ENCODE peak calls at places on chromosome 12, in six cellular contexts. G is mammary epithelial cell, C is cardiac muscle cell, Q is heart left ventricle, J is lower lobe of right lung, E is vagina. U is an unnamed sample. For H3K9me3 and H3K4me1, the result is how much of the 10 kb centered on the place peaks cover.

GRCh38 chr12:106445053-106445452 is 87.5 kb downstream of the POLR3B start:
- DNase-seq in J (no peak), Q (no peak), G (no peak), C (no peak), E (no peak), U (no peak)

GRCh38 chr12:109625131-109625559 is 51.6 kb downstream of the MVK start:
- DNase-seq in J (no peak), E (no peak), C (peak), G (peak), Q (peak), U (peak)

GRCh38 chr12:15763336-15763735 is 25.9 kb downstream of the EPS8 start:
- DNase-seq in G (no peak), J (no peak), Q (no peak), E (no peak), C (no peak), U (no peak)

GRCh38 chr12:94457331-94457730 is 2.3 kb downstream of the CEP83 start:
- DNase-seq in C (no peak), G (no peak), J (no peak), E (no peak), Q (no peak), U (no peak)

GRCh38 chr12:76236640-76237039 is 111.6 kb downstream of the BBS10 start:
- DNase-seq in C (peak), J (no peak), G (peak), E (no peak), Q (no peak), U (no peak)

GRCh38 chr12:25052191-25053020 is 103.5 kb upstream of the BCAT1 start:
- DNase-seq in C (peak), E (no peak), G (no peak), J (no peak), Q (peak), U (peak)

GRCh38 chr12:28443337-28443736 is 253.1 kb downstream of the CCDC91 start:
- DNase-seq in J (no peak), E (no peak), G (no peak), Q (no peak), C (no peak), U (no peak)

GRCh38 chr12:111645433-111645832 is 40.3 kb downstream of the BRAP start:
- DNase-seq in Q (no peak), C (no peak), E (no peak), J (peak), G (peak), U (no peak)

GRCh38 chr12:113875681-113876080 is 90.4 kb downstream of the RBM19 start:
- DNase-seq in E (no peak), J (no peak), G (no peak), Q (no peak), C (peak), U (no peak)

GRCh38 chr12:30026621-30027234 is 243.0 kb upstream of the TMTC1 start:
- DNase-seq in J (no peak), E (no peak), G (peak), Q (no peak), C (peak), U (no peak)

GRCh38 chr12:28872654-28873268 is 276.3 kb upstream of the FAR2 start:
- DNase-seq in E (no peak), G (peak), J (no peak), Q (peak), C (peak), U (peak)

GRCh38 chr12:71655907-71656306 is 7.7 kb downstream of the ZFC3H1 start:
- DNase-seq in J (no peak), Q (no peak), E (no peak), C (no peak), G (no peak), U (no peak)

GRCh38 chr12:52681551-52682380 is 1.6 kb upstream of the KRT1 start:
- DNase-seq in E (no peak), J (no peak), C (no peak), G (no peak), Q (no peak), U (no peak)

GRCh38 chr12:95215925-95216324 is 1.3 kb downstream of the FGD6 start:
- DNase-seq in Q (no peak), G (peak), E (no peak), J (no peak), C (peak), U (no peak)

GRCh38 chr12:43835656-43836454 is at the start of gene TMEM117:
- DNase-seq in G (peak), C (peak), Q (peak), J (peak), E (no peak), U (peak)

GRCh38 chr12:11652351-11653040 is 3.0 kb downstream of the ETV6 start:
- DNase-seq in G (peak), E (no peak), J (peak), Q (no peak), C (peak), U (peak)

GRCh38 chr12:79920421-79921238 is 14.3 kb downstream of the PPP1R12A start:
- DNase-seq in G (no peak), J (no peak), C (no peak), E (no peak), Q (no peak), U (no peak)

GRCh38 chr12:4899361-4899760 is 10.3 kb upstream of the KCNA1 start:
- DNase-seq in Q (no peak), J (no peak), G (no peak), E (no peak), C (no peak), U (no peak)

GRCh38 chr12:15741082-15741481 is 48.1 kb downstream of the EPS8 start:
- DNase-seq in E (no peak), Q (no peak), G (no peak), J (no peak), C (no peak), U (no peak)

GRCh38 chr12:96219700-96220206 is 25.6 kb downstream of the ELK3 start:
- DNase-seq in E (no peak), C (peak), J (peak), Q (no peak), G (peak), U (no peak)

GRCh38 chr12:131375972-131376345 is 334.9 kb upstream of the SFSWAP start:
- DNase-seq in E (no peak), J (no peak), C (no peak), G (no peak), Q (no peak), U (no peak)

GRCh38 chr12:104958009-104958945 is at the start of gene SLC41A2:
- DNase-seq in G (peak), E (no peak), C (peak), J (peak), Q (peak), U (peak)

GRCh38 chr12:130280226-130280625 is 57.5 kb upstream of the PIWIL1 start:
- DNase-seq in C (no peak), E (peak), Q (no peak), G (no peak), J (no peak), U (no peak)

GRCh38 chr12:3885179-3886094 is 12.2 kb upstream of the PARP11 start:
- DNase-seq in G (peak), C (peak), E (no peak), Q (no peak), J (no peak), U (peak)

GRCh38 chr12:27616356-27617150 is 79.7 kb upstream of the REP15 start:
- DNase-seq in C (peak), G (peak), J (no peak), E (no peak), Q (no peak), U (no peak)

GRCh38 chr12:4256043-4256826 is 17.3 kb upstream of the CCND2 start:
- DNase-seq in E (no peak), G (peak), Q (no peak), J (no peak), C (no peak), U (no peak)

GRCh38 chr12:54304187-54304810 is 3.5 kb upstream of the NFE2 start:
- DNase-seq in G (peak), C (peak), Q (peak), J (peak), E (no peak), U (peak)

GRCh38 chr12:67388331-67389163 is 119.4 kb downstream of the CAND1 start:
- DNase-seq in C (no peak), Q (no peak), E (no peak), J (no peak), G (no peak), U (no peak)

DNA sequence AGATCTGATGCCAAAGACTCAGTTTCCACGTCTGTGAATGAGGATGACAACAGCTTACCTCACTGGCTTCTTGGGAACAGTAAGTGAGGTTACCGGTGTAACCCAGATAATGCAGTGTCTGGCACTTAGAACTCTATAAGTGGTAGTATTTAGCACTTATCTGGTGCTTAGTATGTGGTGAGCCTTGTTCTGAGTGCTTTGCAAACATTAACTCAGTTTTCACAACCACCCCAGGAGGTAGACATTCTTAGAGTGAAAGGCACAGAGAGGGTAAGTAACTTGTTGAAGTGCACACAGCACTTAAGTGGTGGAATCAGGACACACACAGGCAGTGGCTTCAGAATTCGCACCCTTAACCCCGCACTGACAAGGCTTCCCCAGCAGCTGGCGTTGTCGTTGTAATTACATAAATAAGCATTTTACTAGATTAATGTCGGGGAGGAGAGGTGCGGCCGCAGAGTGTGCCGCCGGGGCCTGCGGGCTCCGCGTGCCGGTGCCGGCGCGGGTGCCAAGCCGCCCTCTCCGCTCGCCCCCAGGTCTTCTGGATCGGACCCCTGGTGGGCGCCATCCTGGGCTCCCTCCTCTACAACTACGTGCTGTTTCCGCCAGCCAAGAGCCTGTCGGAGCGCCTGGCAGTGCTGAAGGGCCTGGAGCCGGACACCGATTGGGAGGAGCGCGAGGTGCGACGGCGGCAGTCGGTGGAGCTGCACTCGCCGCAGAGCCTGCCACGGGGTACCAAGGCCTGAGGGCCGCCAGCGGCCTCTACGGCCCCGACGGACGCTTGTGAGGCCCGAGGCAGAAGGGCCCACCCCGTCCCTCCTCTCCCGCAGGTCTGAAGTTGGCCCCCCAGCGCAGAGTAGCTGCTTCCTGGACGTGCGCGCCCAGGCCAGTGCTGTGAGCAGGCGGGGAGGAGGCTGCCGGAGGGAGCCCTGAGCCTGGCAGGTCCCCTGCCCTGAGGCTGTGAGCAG is 4.6 kb downstream of the AQP2 start:
- DNase-seq in J (no peak), G (no peak), C (no peak), Q (no peak), E (no peak), U (no peak)
- TF ChIP-seq CTCF in J (no peak), G (no peak), C (no peak), Q (no peak), E (no peak), U (no peak)

DNA sequence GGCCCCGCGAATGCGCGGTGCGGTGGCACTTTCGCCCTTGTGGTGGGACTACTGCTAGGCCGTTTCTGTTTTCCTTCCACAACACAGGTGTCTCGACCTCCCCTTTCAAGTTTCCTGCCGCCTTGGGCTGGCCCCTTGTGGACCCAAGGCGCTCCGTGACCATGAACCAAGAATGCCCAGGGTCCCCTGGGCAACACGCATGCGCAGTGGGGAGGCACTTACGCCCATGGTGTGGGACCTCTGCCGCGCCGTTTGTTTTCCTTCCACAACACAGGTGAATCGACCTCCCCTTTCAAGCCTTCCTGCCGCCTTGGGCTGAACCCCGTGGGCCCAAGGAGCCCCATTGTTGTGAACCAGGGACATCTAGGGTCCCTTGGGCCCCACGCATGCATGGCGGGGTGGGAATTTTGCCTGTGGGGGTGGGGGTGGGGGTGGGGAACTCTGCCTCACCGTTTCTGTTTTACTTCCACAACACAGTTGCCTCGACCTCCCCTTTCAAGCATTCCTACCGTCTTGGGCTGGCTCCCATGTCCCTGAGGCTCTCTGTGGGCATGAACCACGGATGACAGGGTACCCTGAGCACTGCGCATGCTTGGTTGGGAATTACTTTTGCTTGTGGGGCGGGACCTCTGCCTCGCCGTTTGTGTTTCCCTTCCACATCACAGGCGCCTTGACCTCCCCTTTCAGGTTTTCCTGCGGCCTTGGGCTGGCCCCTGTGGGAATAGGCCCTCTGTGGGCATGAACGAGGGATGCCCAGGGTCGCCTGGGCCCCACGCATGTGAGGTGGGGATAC is 355.1 kb downstream of the ALG10 start:
- DNase-seq in E (no peak), J (no peak), Q (no peak), C (no peak), G (no peak), U (no peak)
- H3K9me3 ChIP-seq in E (under half), J (under half), Q (under half), C (under half), G (half or more), U (under half)

DNA sequence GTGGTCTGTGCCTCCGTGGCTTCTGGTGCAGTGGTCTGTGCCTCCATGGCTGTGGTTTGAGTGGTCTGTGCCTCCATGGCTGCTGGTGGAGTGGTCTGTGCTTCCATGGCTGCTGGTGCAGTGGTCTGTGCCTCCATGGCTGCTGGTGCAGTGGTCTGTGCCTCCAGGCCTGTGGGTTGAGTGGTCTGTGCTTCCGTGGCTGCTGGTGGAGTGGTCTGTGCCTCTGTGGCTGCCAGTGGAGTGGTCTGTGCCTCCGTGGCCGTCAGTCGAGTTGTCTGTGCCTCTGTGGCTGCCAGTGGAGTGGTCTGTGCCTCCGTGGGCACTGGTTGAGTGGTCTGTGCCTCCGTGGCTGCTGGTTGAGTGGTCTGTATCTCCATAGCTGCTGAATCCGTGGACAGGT is 10.1 kb downstream of the SELPLG start:
- DNase-seq in G (no peak), C (no peak), Q (no peak), E (no peak), J (peak), U (no peak)
- H3K4me1 ChIP-seq in G (under half), C (under half), Q (under half), E (under half), J (half or more), U (under half)

GRCh38 chr12:39277416-39277815 is 165.5 kb downstream of the KIF21A start:
- DNase-seq in Q (no peak), E (no peak), G (peak), C (peak), J (no peak), U (no peak)

GRCh38 chr12:39267886-39268285 is 175.0 kb downstream of the KIF21A start:
- DNase-seq in Q (no peak), J (no peak), E (no peak), G (no peak), C (no peak), U (no peak)

GRCh38 chr12:39275846-39276245 is 167.1 kb downstream of the KIF21A start:
- DNase-seq in C (no peak), Q (no peak), J (no peak), G (no peak), E (no peak), U (no peak)

DNA sequence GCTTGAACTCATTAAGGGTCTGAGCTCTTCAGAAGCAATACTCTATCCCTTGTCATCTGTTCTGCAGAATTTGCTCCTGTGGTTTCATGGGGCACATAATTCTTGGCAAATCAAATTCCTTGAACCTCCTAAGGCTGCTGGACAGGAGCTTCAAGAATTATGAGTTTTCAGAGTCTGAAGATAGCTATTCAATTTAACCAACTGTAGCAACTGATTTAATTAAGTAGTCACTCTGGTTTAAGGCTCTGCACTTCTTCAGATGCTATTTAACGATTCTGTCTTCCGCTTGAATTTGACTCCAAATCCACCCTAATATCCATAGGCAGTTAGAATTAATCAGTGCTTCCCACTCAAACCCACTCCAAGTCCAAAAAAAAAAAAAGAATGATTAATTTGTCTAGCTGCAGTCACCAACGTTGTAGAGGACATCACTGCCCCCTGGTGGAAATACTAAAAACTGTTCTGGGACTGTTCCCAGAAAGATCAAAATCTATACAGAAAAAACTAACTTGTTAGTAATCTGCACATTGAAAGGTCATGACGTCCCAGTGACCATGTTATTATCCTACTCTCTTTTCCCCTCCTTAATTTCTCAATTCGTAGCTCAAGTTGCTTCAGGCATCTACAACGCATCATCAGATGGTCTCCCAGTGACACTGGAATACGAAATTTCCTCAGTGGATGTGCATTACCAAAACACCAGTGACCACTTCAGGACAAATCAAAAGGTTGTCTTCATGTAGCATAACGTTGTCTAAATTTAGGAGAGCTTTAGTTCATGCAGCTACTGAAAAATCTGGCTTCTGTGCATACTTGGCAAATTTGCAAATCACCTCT is 169.8 kb downstream of the KIF21A start:
- DNase-seq in C (peak), E (no peak), Q (no peak), G (peak), J (no peak), U (peak)
- TF ChIP-seq CTCF in C (peak), E (no peak), Q (peak), G (peak), J (peak), U (peak)

DNA sequence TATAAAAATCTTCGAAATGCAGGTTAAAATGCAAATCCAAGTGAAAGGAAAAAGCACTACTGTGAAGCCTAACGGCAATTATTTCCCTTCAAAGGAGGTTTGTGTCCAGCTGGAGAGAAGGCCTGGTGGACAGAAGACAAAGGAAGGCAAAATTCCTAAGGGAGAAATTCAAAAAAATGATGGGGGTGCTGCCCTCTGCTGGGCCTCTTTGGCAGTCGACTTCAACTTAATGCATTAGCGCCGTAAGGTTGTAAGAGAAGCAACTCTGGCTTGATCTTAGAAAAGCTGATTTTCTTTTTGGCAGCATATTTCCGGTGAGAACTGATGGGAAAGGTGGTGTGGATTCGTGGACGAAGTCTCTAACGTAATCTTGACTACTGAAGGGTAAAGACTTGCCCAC is 34.3 kb upstream of the CHFR start:
- DNase-seq in C (no peak), J (no peak), Q (no peak), G (no peak), E (no peak), U (no peak)
- H3K9me3 ChIP-seq in C (under half), J (half or more), Q (half or more), G (half or more), E (half or more), U (under half)

U was measured in colonic mucosa.